ENCODE peak calls at places on chromosomes 3 and 15, in five cellular contexts. N is NCI-H510A; G is AML-193; L is WERI-Rb-1; E is stimulated activated CD4-positive, alpha-beta T cell treated with anti-CD3 and anti-CD28 coated beads, Interleukin-4, amount 100 ng/mL, for 48 hours. V is an unnamed sample.

GRCh38 chr3:50572158-50572557 is 2.8 kb downstream of the HEMK1 start:
- DNase-seq in G (peak), N (no peak), L (peak), E (peak), V (no peak)

GRCh38 chr15:65902373-65902772 is 33.1 kb downstream of the RAB11A start:
- DNase-seq in G (peak), E (no peak), L (no peak), N (peak), V (peak)

GRCh38 chr3:129130291-129130813 is 8.7 kb upstream of the RAB43 start:
- DNase-seq in E (no peak), N (no peak), G (no peak), L (no peak), V (no peak)

GRCh38 chr3:183073839-183074615 is 25.3 kb downstream of the MCCC1 start:
- DNase-seq in G (no peak), E (no peak), N (no peak), L (no peak), V (no peak)

GRCh38 chr3:15860014-15860934 is 62.5 kb upstream of the ANKRD28 start:
- DNase-seq in E (no peak), N (peak), G (no peak), L (peak), V (no peak)

GRCh38 chr15:69279636-69280035 is 19.1 kb upstream of the PAQR5 start:
- DNase-seq in G (no peak), L (no peak), N (no peak), E (no peak), V (no peak)

GRCh38 chr3:159765025-159765859 is 223.4 kb upstream of the IL12A start:
- DNase-seq in L (peak), G (peak), E (no peak), N (peak), V (no peak)

GRCh38 chr3:42683875-42684593 is 1.3 kb upstream of the KLHL40 start:
- DNase-seq in L (peak), E (peak), G (peak), N (peak), V (peak)

GRCh38 chr3:170356596-170357175 is 829 bp upstream of the SKIL start:
- DNase-seq in L (peak), N (peak), G (peak), E (peak), V (no peak)

GRCh38 chr3:38966956-38967795 is 84.6 kb downstream of the SCN11A start:
- DNase-seq in L (no peak), E (no peak), G (no peak), N (no peak), V (no peak)

GRCh38 chr3:184697845-184698244 is 14.0 kb downstream of the MAGEF1 start:
- DNase-seq in L (no peak), N (no peak), G (no peak), E (no peak), V (no peak)

GRCh38 chr15:51312132-51312531 is 26.3 kb downstream of the CYP19A1 start:
- DNase-seq in L (no peak), N (no peak), E (no peak), G (peak), V (no peak)

GRCh38 chr15:32706704-32707103 is 11.1 kb upstream of the GREM1 start:
- DNase-seq in E (no peak), G (no peak), N (no peak), L (no peak), V (no peak)

GRCh38 chr3:71150293-71150954 is 433.1 kb downstream of the FOXP1 start:
- DNase-seq in N (no peak), E (no peak), G (no peak), L (no peak), V (no peak)

V was measured in SIG-M5.